ENCODE peak calls at places on chromosomes 6 and 20, in eight cellular contexts. T is GM23248; F is CD4-positive, CD25-positive, alpha-beta regulatory T cell; U is gastrocnemius medialis; E is upper lobe of right lung; W is right atrium auricular region; H is CD8-positive, alpha-beta memory T cell; B is tibial nerve. Y is an unnamed sample.
A peak's percentile ranks its signal among the peaks of the same experiment; 100 is the strongest.

GRCh38 chr6:73476722-73477121 is 15.2 kb downstream of the MTO1 start:
- DNase-seq in T (no peak), F (no peak), U (no peak), E (no peak), W (no peak), H (no peak), B (no peak), Y (no peak)

GRCh38 chr20:49030954-49031619 is 15.0 kb upstream of the CSE1L start:
- DNase-seq in T (peak; percentile 52), F (no peak), U (no peak), E (peak; percentile 69), W (no peak), H (no peak), B (no peak), Y (no peak)

GRCh38 chr6:119445666-119446622 is 96.4 kb upstream of the MAN1A1 start:
- DNase-seq in T (peak; percentile 64), F (no peak), U (no peak), E (no peak), W (no peak), H (no peak), B (no peak), Y (no peak)

GRCh38 chr6:131173680-131174079 is 38.4 kb downstream of the AKAP7 start:
- DNase-seq in T (peak; percentile 58), F (no peak), U (no peak), E (no peak), W (no peak), H (no peak), B (no peak), Y (no peak)

GRCh38 chr6:148854086-148854485 is 107.3 kb downstream of the UST start:
- DNase-seq in T (no peak), F (no peak), U (no peak), E (no peak), W (no peak), H (no peak), B (no peak), Y (no peak)

GRCh38 chr6:153947817-153948447 is 91.1 kb upstream of the OPRM1 start:
- DNase-seq in T (peak; percentile 45), F (no peak), U (no peak), E (no peak), W (no peak), H (no peak), B (peak; percentile 32), Y (no peak)

GRCh38 chr6:105994522-105995402 is 91.4 kb upstream of the PRDM1 start:
- DNase-seq in T (peak; percentile 90), F (peak; percentile 29), U (peak; percentile 39), E (peak; percentile 83), W (peak; percentile 68), H (peak; percentile 24), B (peak; percentile 61), Y (peak; percentile 70)

GRCh38 chr6:129923520-129923919 is 62.4 kb upstream of the TMEM244 start:
- DNase-seq in T (peak; percentile 76), F (no peak), U (no peak), E (no peak), W (no peak), H (no peak), B (no peak), Y (no peak)

GRCh38 chr6:71619836-71620235 is 266.5 kb upstream of the RIMS1 start:
- DNase-seq in T (peak; percentile 50), F (no peak), U (no peak), E (no peak), W (no peak), H (no peak), B (no peak), Y (no peak)

GRCh38 chr6:28737750-28738395 is 185.9 kb downstream of the TRIM27 start:
- DNase-seq in T (no peak), F (no peak), U (no peak), E (no peak), W (no peak), H (no peak), B (no peak), Y (no peak)

GRCh38 chr6:48766349-48766748 is 655.4 kb upstream of the PTCHD4 start:
- DNase-seq in T (peak; percentile 77), F (no peak), U (no peak), E (no peak), W (no peak), H (no peak), B (no peak), Y (no peak)

GRCh38 chr6:15023448-15023847 is 222.4 kb upstream of the JARID2 start:
- DNase-seq in T (no peak), F (no peak), U (no peak), E (no peak), W (no peak), H (peak; percentile 7), B (no peak), Y (no peak)

GRCh38 chr6:15153191-15153590 is 92.7 kb upstream of the JARID2 start:
- DNase-seq in T (no peak), F (no peak), U (no peak), E (no peak), W (no peak), H (no peak), B (no peak), Y (no peak)

GRCh38 chr20:37315293-37316110 is 26.0 kb downstream of the MANBAL start:
- DNase-seq in T (peak; percentile 81), F (no peak), U (peak; percentile 58), E (no peak), W (peak; percentile 88), H (no peak), B (peak; percentile 67), Y (no peak)

GRCh38 chr6:124066995-124067552 is 263.4 kb downstream of the NKAIN2 start:
- DNase-seq in T (no peak), F (no peak), U (no peak), E (no peak), W (no peak), H (no peak), B (no peak), Y (no peak)

GRCh38 chr6:112320561-112321300 is 26.4 kb upstream of the RFPL4B start:
- DNase-seq in T (peak; percentile 32), F (no peak), U (no peak), E (no peak), W (no peak), H (no peak), B (no peak), Y (no peak)

GRCh38 chr6:169843110-169843509 is 91.7 kb downstream of the ERMARD start:
- DNase-seq in T (no peak), F (no peak), U (no peak), E (peak; percentile 26), W (no peak), H (no peak), B (no peak), Y (no peak)
- H3K4me1 ChIP-seq in T (no peaks in the 10 kb centered on the region), F (no peaks in the 10 kb centered on the region), U (no peaks in the 10 kb centered on the region), E (no peaks in the 10 kb centered on the region), W (no peaks in the 10 kb centered on the region), H (no peaks in the 10 kb centered on the region), B (no peaks in the 10 kb centered on the region), Y (no peaks in the 10 kb centered on the region)

GRCh38 chr6:45969883-45970282 is 45.8 kb downstream of the CLIC5 start:
- DNase-seq in T (no peak), F (no peak), U (no peak), E (no peak), W (no peak), H (no peak), B (no peak), Y (no peak)
- H3K4me1 ChIP-seq in T (peaks cover 18% of the 10 kb centered on the region), F (no peaks in the 10 kb centered on the region), U (peaks cover 85% of the 10 kb centered on the region), E (peaks cover 3% of the 10 kb centered on the region), W (no peaks in the 10 kb centered on the region), H (no peaks in the 10 kb centered on the region), B (peaks cover 8% of the 10 kb centered on the region), Y (no peaks in the 10 kb centered on the region)

DNA sequence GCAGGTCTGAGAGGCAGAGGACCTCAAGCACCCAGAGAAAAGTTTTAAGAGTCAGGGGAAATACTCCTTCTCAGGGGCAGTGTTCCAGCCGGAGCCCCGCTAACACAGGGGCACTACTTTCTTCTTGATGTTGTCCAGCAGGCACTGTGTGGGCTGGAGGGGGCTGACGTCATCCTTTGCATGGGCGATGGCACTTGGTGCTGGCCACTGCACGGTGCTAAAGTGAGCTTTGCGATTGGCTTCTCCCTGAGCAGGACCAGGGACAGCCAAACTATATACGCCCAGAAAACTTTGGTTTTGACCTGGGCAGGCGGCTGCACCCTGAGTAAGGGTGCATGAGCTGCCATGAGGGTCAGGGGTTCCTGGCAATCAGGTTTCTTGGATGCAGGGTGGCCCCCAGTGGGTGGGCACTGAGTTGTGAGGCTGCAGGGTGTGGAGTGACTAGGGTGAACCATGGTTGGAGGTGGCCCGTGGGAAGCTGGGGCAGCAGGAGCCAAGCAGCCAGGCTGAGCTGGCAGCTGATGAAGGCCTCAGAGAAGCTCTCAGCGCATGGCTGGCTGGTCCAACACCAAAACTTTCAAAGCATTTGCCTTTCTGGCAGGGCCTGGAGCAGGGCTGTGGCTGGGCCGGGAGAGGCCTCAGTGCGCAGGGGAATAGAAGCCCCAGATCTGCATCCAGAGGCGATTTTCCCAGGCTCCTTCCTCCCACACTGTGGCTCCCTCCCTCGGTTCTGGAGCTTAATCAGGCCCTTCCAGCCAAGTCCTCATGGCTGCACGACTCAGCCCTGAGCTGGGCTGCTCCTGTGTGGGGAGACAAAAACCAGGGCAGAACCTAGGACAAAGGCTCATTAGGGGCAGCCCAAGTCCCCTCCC is 18.3 kb downstream of the MRPS18A start:
- DNase-seq in T (peak; percentile 94), F (no peak), U (peak; percentile 75), E (no peak), W (peak; percentile 87), H (no peak), B (peak; percentile 31), Y (no peak)
- H3K4me1 ChIP-seq in T (peaks cover 30% of the 10 kb centered on the region), F (peaks cover 13% of the 10 kb centered on the region), U (peaks cover 70% of the 10 kb centered on the region), E (peaks cover 32% of the 10 kb centered on the region), W (no peaks in the 10 kb centered on the region), H (peaks cover 14% of the 10 kb centered on the region), B (peaks cover 29% of the 10 kb centered on the region), Y (peaks cover 5% of the 10 kb centered on the region)

DNA sequence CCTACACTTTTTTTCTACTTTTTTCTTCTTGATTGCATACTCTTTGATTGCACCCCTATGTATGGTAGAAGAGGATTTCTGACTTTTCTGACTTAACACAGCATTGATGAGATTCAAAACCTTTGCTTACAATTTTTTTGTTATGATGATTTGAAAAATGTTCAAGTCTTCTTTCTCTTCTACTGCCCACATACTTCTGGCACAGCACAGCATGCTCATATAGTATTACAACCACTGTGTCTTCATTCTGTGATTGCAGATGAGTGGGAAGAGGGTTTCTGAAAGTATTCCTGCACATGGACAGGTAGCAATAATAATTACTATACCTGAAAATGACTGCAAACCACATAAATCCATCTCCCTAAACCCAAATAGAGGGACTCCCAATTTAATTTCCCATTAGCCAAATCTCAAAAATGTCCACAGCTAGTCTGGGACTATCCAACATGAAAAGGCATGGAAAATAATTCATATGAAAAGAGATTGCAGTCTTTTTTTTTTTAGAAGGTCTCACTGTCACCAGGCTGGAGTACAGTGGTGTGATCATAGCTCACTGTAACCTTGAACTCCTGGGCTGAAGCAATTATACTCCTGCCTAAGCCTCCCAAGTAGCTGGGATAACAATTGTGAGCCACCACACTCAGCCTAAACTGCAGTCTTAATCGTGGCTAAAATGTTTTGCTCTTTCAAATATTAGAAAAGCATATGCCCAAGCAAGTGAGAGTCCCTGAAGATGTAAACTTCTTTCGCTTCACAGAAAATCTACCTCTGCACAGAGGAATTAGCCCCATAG is 15.9 kb upstream of the TENT5A start:
- DNase-seq in T (peak; percentile 42), F (no peak), U (no peak), E (no peak), W (no peak), H (no peak), B (no peak), Y (no peak)
- H3K4me1 ChIP-seq in T (peaks cover 60% of the 10 kb centered on the region), F (no peaks in the 10 kb centered on the region), U (no peaks in the 10 kb centered on the region), E (peaks cover 20% of the 10 kb centered on the region), W (no peaks in the 10 kb centered on the region), H (no peaks in the 10 kb centered on the region), B (peaks cover 13% of the 10 kb centered on the region), Y (no peaks in the 10 kb centered on the region)